ENCODE peak calls at places on chromosomes 13 and 19, in five cellular contexts. N is Panc1, E is hepatocyte, C is activated B cell treated with CpG ODN at 0.5 μM for 24 hours, H is PC-3. I is an unnamed sample.

GRCh38 chr13:102757006-102757405 is 16.6 kb downstream of the TEX30 start:
- DNase-seq in N (no peak), C (no peak), E (no peak), H (no peak), I (no peak)

GRCh38 chr19:6424190-6424938 is at the start of gene KHSRP:
- DNase-seq in C (peak; percentile 28), N (no peak), E (peak; percentile 56), H (no peak), I (no peak)

GRCh38 chr19:1977116-1977515 is 36.1 kb downstream of the CSNK1G2 start:
- DNase-seq in H (no peak), E (no peak), N (no peak), C (no peak), I (no peak)

GRCh38 chr19:33675501-33676124 is 53.9 kb downstream of the CHST8 start:
- DNase-seq in N (no peak), C (no peak), H (no peak), E (peak; percentile 1), I (no peak)

GRCh38 chr19:50460161-50460765 is 16.0 kb upstream of the EMC10 start:
- DNase-seq in H (peak; percentile 59), C (peak; percentile 42), N (no peak), E (no peak), I (peak; percentile 92)

GRCh38 chr13:28031929-28032328 is 43.4 kb upstream of the URAD start:
- DNase-seq in H (no peak), C (no peak), E (no peak), N (no peak), I (no peak)

GRCh38 chr13:24097667-24098066 is 62.9 kb upstream of the SPATA13 start:
- DNase-seq in E (no peak), C (no peak), N (no peak), H (no peak), I (no peak)

GRCh38 chr19:7125221-7125620 is 55.7 kb downstream of the ZNF557 start:
- DNase-seq in N (no peak), E (no peak), C (no peak), H (no peak), I (no peak)

GRCh38 chr19:10919352-10920287 is 8.8 kb downstream of the YIPF2 start:
- DNase-seq in H (no peak), N (no peak), E (no peak), C (no peak), I (no peak)

GRCh38 chr13:37107868-37108267 is 2.4 kb upstream of the CSNK1A1L start:
- DNase-seq in H (peak; percentile 55), C (no peak), E (no peak), N (no peak), I (no peak)

DNA sequence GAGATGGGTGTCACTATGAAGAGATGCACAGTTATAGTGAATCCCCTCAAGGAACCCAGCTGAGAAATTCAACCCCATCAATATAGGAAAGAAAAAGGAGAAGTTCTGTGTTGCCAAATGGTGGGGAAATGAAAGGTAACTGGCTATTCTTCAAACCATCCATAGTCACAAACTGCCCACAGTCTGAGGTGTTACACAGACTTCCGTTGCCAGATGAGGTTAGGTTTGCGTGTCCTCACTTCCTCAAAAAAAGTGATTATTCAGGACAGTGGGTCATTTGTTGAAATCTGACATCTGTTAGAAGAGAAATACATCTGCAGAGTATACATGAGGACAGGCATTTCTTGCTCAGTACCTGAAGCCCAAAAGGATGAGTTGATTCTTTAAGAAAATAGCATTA is 9.0 kb downstream of the SIGLEC5 start:
- DNase-seq in C (no peak), H (no peak), N (no peak), E (no peak), I (no peak)
- TF ChIP-seq CTCF in C (no peak), H (no peak), N (no peak), E (no peak), I (no peak)

GRCh38 chr13:42804244-42804868 is 23.0 kb downstream of the FAM216B start:
- DNase-seq in E (no peak), H (no peak), C (no peak), N (no peak), I (no peak)
- TF ChIP-seq CTCF in E (no peak), H (no peak), C (no peak), N (no peak), I (no peak)

GRCh38 chr19:47797996-47798903 is 6.1 kb downstream of the TPRX1 start:
- DNase-seq in E (no peak), N (no peak), C (no peak), H (no peak), I (no peak)

GRCh38 chr19:47796785-47797184 is 7.6 kb downstream of the TPRX1 start:
- DNase-seq in C (no peak), H (no peak), E (no peak), N (no peak), I (no peak)

GRCh38 chr19:47792616-47793015 is 11.7 kb downstream of the TPRX1 start:
- DNase-seq in N (no peak), H (no peak), E (no peak), C (no peak), I (no peak)

GRCh38 chr19:47790398-47790814 is 11.9 kb downstream of the SELENOW start:
- DNase-seq in H (peak; percentile 69), C (peak; percentile 74), E (peak; percentile 91), N (peak; percentile 32), I (no peak)

DNA sequence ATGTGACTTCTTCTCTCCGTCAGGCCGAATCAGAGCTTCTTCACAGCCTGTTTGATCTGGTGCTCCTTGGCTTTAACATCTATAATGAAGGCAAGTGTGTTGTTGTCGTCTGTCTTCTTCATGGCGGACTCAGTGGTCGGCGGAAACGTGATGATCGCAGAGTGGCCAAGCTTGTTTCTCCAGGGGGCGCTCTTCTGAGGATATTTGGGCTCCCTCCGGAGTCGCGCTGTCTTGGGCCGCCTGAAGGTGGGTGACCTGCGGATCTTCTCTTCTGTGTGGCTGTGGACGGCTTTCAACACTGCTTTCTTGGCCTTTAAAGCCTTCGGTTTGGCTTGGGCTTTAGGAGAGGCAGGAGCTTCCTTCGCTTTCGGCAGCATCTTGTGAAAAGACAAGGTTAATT is 9.8 kb downstream of the TPRX1 start:
- DNase-seq in E (no peak), C (no peak), H (no peak), N (no peak), I (no peak)
- TF ChIP-seq CTCF in E (no peak), C (no peak), H (peak; percentile 26), N (peak; percentile 48), I (peak; percentile 19)

GRCh38 chr19:629961-630714 is 3.2 kb downstream of the POLRMT start:
- DNase-seq in H (no peak), N (no peak), E (no peak), C (no peak), I (no peak)
- TF ChIP-seq CTCF in H (no peak), N (no peak), E (no peak), C (no peak), I (no peak)

GRCh38 chr19:55471266-55471665 is 5.2 kb upstream of the ZNF628 start:
- DNase-seq in E (no peak), N (no peak), C (no peak), H (no peak), I (no peak)

GRCh38 chr19:55467236-55468053 is 2.9 kb upstream of the C19orf85 start:
- DNase-seq in C (peak; percentile 73), E (peak; percentile 76), H (peak; percentile 68), N (no peak), I (no peak)

GRCh38 chr19:55466246-55466614 is 1.7 kb upstream of the C19orf85 start:
- DNase-seq in E (no peak), C (no peak), H (no peak), N (no peak), I (no peak)

GRCh38 chr19:55465460-55466245 is 1.1 kb upstream of the C19orf85 start:
- DNase-seq in H (no peak), E (no peak), C (no peak), N (no peak), I (no peak)

DNA sequence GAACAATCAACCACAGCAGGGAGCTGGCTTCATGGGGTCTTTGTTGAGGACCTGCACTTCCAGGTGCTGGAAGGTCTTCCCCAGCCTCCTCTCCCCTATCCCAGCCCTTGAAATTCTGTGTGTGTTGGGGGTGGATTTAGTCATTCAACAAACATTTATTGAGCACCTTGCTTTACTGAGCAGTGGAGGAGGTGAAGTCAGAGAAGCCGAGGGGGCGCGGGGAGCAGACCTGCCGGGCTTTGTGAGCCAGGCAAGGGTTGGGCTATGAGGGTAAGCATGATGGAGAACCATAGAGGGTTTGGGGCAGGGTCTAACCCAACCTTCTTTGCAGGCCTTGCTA is 3.5 kb upstream of the C19orf85 start:
- DNase-seq in H (no peak), N (no peak), E (no peak), C (no peak), I (no peak)
- TF ChIP-seq CTCF in H (peak; percentile 21), N (no peak), E (no peak), C (no peak), I (no peak)

I was measured in epithelial cell of proximal tubule.